ENCODE peak calls at places on chromosomes 4 and X, in ten cellular contexts. One of them, this sample, is unnamed.

GRCh38 chrX:50617183-50617582 is 146.6 kb upstream of the DGKK start:
- DNase-seq in endothelial cell: no peak
- DNase-seq in type B pancreatic cell: no peak
- DNase-seq in stomach: no peak
- DNase-seq in thoracic aorta: no peak
- DNase-seq in lower lobe of right lung: no peak
- DNase-seq in osteocyte: no peak
- DNase-seq in body of pancreas: no peak
- DNase-seq in vagina: no peak
- DNase-seq in astrocyte of the spinal cord: no peak
- DNase-seq in this sample: no peak

GRCh38 chr4:37438880-37439279 is 194.3 kb downstream of the NWD2 start:
- DNase-seq in stomach: no peak
- DNase-seq in vagina: no peak
- DNase-seq in thoracic aorta: no peak
- DNase-seq in body of pancreas: no peak
- DNase-seq in endothelial cell: no peak
- DNase-seq in type B pancreatic cell: no peak
- DNase-seq in astrocyte of the spinal cord: no peak
- DNase-seq in lower lobe of right lung: no peak
- DNase-seq in osteocyte: no peak
- DNase-seq in this sample: no peak

GRCh38 chr4:36255575-36255974 is 11.3 kb upstream of the ARAP2 start:
- DNase-seq in type B pancreatic cell: no peak
- DNase-seq in vagina: no peak
- DNase-seq in thoracic aorta: no peak
- DNase-seq in lower lobe of right lung: no peak
- DNase-seq in stomach: no peak
- DNase-seq in endothelial cell: no peak
- DNase-seq in body of pancreas: peak
- DNase-seq in astrocyte of the spinal cord: no peak
- DNase-seq in osteocyte: no peak
- DNase-seq in this sample: peak

GRCh38 chr4:86441175-86441960 is 81.5 kb upstream of the MAPK10 start:
- DNase-seq in lower lobe of right lung: no peak
- DNase-seq in type B pancreatic cell: no peak
- DNase-seq in vagina: no peak
- DNase-seq in osteocyte: no peak
- DNase-seq in endothelial cell: no peak
- DNase-seq in astrocyte of the spinal cord: no peak
- DNase-seq in body of pancreas: no peak
- DNase-seq in stomach: no peak
- DNase-seq in thoracic aorta: no peak
- DNase-seq in this sample: no peak

GRCh38 chr4:84583871-84584373 is 995 bp downstream of the CDS1 start:
- DNase-seq in endothelial cell: no peak
- DNase-seq in body of pancreas: no peak
- DNase-seq in stomach: no peak
- DNase-seq in type B pancreatic cell: no peak
- DNase-seq in astrocyte of the spinal cord: no peak
- DNase-seq in thoracic aorta: no peak
- DNase-seq in lower lobe of right lung: no peak
- DNase-seq in vagina: no peak
- DNase-seq in osteocyte: no peak
- DNase-seq in this sample: no peak

GRCh38 chr4:145815027-145815612 is 123.5 kb downstream of the ZNF827 start:
- DNase-seq in lower lobe of right lung: no peak
- DNase-seq in thoracic aorta: no peak
- DNase-seq in body of pancreas: no peak
- DNase-seq in type B pancreatic cell: no peak
- DNase-seq in endothelial cell: no peak
- DNase-seq in osteocyte: no peak
- DNase-seq in vagina: no peak
- DNase-seq in stomach: no peak
- DNase-seq in astrocyte of the spinal cord: no peak
- DNase-seq in this sample: no peak

GRCh38 chr4:127732623-127733199 is 2.5 kb downstream of the SLC25A31 start:
- DNase-seq in astrocyte of the spinal cord: peak
- DNase-seq in vagina: no peak
- DNase-seq in endothelial cell: no peak
- DNase-seq in type B pancreatic cell: no peak
- DNase-seq in lower lobe of right lung: no peak
- DNase-seq in thoracic aorta: no peak
- DNase-seq in body of pancreas: no peak
- DNase-seq in osteocyte: no peak
- DNase-seq in stomach: no peak
- DNase-seq in this sample: no peak

GRCh38 chr4:56698329-56698728 is 17.2 kb upstream of the HOPX start:
- DNase-seq in vagina: no peak
- DNase-seq in body of pancreas: no peak
- DNase-seq in endothelial cell: no peak
- DNase-seq in type B pancreatic cell: no peak
- DNase-seq in stomach: no peak
- DNase-seq in thoracic aorta: no peak
- DNase-seq in osteocyte: no peak
- DNase-seq in astrocyte of the spinal cord: peak
- DNase-seq in lower lobe of right lung: peak
- DNase-seq in this sample: no peak

GRCh38 chrX:44290718-44291117 is 52.8 kb downstream of the EFHC2 start:
- DNase-seq in body of pancreas: no peak
- DNase-seq in stomach: no peak
- DNase-seq in endothelial cell: no peak
- DNase-seq in thoracic aorta: no peak
- DNase-seq in osteocyte: no peak
- DNase-seq in astrocyte of the spinal cord: no peak
- DNase-seq in vagina: no peak
- DNase-seq in lower lobe of right lung: no peak
- DNase-seq in type B pancreatic cell: no peak
- DNase-seq in this sample: no peak

DNA sequence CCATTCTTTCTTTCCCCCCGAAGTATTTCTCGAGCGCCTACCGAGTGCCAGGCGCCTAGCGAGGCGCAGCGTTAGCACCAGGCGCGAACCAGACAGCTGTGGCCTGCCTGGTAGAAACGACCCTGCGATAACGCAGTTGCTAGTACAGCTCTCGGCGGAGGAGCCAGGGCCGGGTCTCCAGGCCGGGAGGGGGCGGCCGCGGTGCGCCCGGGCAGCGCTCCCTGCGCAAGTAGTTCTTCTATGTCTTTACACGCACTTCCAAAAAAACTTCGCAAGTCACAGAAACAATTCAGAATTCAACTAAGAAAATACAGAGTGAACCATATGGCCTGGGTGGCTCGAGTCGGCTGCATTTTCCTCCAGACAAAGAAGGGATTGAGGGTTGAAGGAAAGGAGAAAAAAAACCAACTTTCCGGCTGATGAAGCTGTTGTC is 7.0 kb upstream of the NEUROG2 start:
- DNase-seq in vagina: no peak
- DNase-seq in endothelial cell: peak
- DNase-seq in lower lobe of right lung: no peak
- DNase-seq in thoracic aorta: no peak
- DNase-seq in body of pancreas: peak
- DNase-seq in astrocyte of the spinal cord: peak
- DNase-seq in stomach: no peak
- DNase-seq in type B pancreatic cell: no peak
- DNase-seq in osteocyte: no peak
- DNase-seq in this sample: no peak
- TF ChIP-seq CTCF in vagina: no peak
- TF ChIP-seq CTCF in endothelial cell: no peak
- TF ChIP-seq CTCF in lower lobe of right lung: no peak
- TF ChIP-seq CTCF in thoracic aorta: no peak
- TF ChIP-seq CTCF in body of pancreas: peak
- TF ChIP-seq CTCF in astrocyte of the spinal cord: peak
- TF ChIP-seq CTCF in stomach: no peak
- TF ChIP-seq CTCF in type B pancreatic cell: peak
- TF ChIP-seq CTCF in osteocyte: peak
- TF ChIP-seq CTCF in this sample: no peak

DNA sequence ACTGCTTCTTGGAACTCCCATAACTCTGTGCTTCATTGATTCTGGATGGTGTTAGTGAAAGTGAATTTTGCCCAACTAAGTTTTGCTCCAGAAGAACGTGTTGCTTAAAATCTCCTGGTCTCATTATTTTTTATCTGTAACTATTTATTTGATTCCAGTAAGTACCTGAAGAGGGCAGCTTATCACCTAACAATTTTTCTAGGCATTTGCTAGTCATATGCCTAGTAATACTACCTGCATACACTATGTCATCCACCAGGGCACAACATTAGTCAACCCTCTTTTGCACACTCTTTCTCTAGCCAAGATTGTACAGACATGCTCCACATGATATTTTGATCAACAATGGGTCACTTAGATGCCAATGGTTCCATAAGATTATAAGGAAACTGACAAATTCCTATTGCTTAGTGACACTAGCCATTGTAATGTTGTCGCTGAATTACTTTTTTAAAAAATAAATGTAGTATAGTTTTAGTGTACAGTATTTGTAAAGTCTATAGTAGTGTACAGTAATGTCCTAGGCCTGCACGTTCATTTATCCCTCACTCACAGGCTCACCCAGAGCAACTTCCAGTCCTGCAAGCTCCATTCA is 499.9 kb upstream of the AADAT start:
- DNase-seq in vagina: no peak
- DNase-seq in stomach: no peak
- DNase-seq in astrocyte of the spinal cord: peak
- DNase-seq in lower lobe of right lung: no peak
- DNase-seq in type B pancreatic cell: no peak
- DNase-seq in thoracic aorta: no peak
- DNase-seq in endothelial cell: no peak
- DNase-seq in osteocyte: no peak
- DNase-seq in body of pancreas: no peak
- DNase-seq in this sample: no peak
- TF ChIP-seq CTCF in vagina: no peak
- TF ChIP-seq CTCF in stomach: no peak
- TF ChIP-seq CTCF in astrocyte of the spinal cord: peak
- TF ChIP-seq CTCF in lower lobe of right lung: no peak
- TF ChIP-seq CTCF in type B pancreatic cell: peak
- TF ChIP-seq CTCF in thoracic aorta: peak
- TF ChIP-seq CTCF in endothelial cell: peak
- TF ChIP-seq CTCF in osteocyte: peak
- TF ChIP-seq CTCF in body of pancreas: peak
- TF ChIP-seq CTCF in this sample: no peak

GRCh38 chrX:16431266-16431665 is 218.7 kb upstream of the S100G start:
- DNase-seq in body of pancreas: no peak
- DNase-seq in osteocyte: no peak
- DNase-seq in type B pancreatic cell: no peak
- DNase-seq in vagina: no peak
- DNase-seq in thoracic aorta: no peak
- DNase-seq in astrocyte of the spinal cord: no peak
- DNase-seq in endothelial cell: no peak
- DNase-seq in stomach: no peak
- DNase-seq in lower lobe of right lung: no peak
- DNase-seq in this sample: no peak

GRCh38 chrX:16435399-16435986 is 214.5 kb upstream of the S100G start:
- DNase-seq in endothelial cell: no peak
- DNase-seq in lower lobe of right lung: no peak
- DNase-seq in body of pancreas: no peak
- DNase-seq in thoracic aorta: no peak
- DNase-seq in vagina: no peak
- DNase-seq in type B pancreatic cell: no peak
- DNase-seq in stomach: no peak
- DNase-seq in astrocyte of the spinal cord: no peak
- DNase-seq in osteocyte: no peak
- DNase-seq in this sample: no peak

GRCh38 chrX:16433021-16433420 is 216.9 kb upstream of the S100G start:
- DNase-seq in osteocyte: no peak
- DNase-seq in thoracic aorta: no peak
- DNase-seq in vagina: no peak
- DNase-seq in endothelial cell: no peak
- DNase-seq in astrocyte of the spinal cord: no peak
- DNase-seq in lower lobe of right lung: no peak
- DNase-seq in stomach: no peak
- DNase-seq in body of pancreas: no peak
- DNase-seq in type B pancreatic cell: no peak
- DNase-seq in this sample: no peak

DNA sequence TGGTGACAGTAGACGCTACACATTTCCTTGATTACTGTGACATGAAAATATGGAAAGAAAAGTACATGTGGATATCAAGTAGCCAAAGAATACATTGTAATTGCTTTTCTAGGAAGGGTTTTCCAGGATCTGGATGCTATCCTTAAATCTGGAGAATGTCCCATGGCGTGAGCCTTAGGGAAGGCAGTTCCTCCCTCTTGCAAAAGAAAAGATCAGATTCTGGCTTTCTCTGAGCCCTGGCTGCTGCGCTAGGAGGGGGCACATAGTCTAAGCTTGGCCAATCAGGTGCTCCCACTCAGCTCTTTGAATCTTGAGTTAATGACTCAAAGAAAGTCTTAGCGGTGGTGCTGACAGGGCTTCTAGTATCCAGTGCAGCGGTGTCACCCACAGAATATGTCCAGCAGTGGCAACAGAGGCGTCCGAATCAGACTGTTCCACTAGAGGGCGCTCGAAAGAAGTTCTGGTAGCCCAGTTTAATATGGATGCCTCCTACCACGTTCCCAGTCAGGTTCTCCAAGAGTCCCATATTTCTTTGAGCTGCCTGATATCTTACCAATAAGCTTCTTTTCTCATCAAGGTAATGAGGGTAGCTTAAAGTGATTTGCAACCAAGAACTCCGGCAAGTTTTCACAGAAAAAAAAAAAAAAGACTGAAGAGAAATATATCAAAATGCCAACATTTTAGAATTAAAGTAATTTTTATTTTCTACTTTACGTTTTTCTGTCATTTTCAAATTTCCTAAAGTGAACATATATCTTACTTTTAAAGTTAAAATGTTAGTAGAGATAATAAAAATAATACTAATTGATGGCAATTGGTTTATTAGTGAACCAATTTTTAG is 213.4 kb upstream of the S100G start:
- DNase-seq in osteocyte: peak
- DNase-seq in stomach: peak
- DNase-seq in thoracic aorta: peak
- DNase-seq in endothelial cell: peak
- DNase-seq in astrocyte of the spinal cord: peak
- DNase-seq in body of pancreas: peak
- DNase-seq in type B pancreatic cell: no peak
- DNase-seq in lower lobe of right lung: peak
- DNase-seq in vagina: no peak
- DNase-seq in this sample: no peak
- TF ChIP-seq CTCF in osteocyte: peak
- TF ChIP-seq CTCF in stomach: peak
- TF ChIP-seq CTCF in thoracic aorta: peak
- TF ChIP-seq CTCF in endothelial cell: peak
- TF ChIP-seq CTCF in astrocyte of the spinal cord: peak
- TF ChIP-seq CTCF in body of pancreas: peak
- TF ChIP-seq CTCF in type B pancreatic cell: peak
- TF ChIP-seq CTCF in lower lobe of right lung: peak
- TF ChIP-seq CTCF in vagina: peak
- TF ChIP-seq CTCF in this sample: peak

DNA sequence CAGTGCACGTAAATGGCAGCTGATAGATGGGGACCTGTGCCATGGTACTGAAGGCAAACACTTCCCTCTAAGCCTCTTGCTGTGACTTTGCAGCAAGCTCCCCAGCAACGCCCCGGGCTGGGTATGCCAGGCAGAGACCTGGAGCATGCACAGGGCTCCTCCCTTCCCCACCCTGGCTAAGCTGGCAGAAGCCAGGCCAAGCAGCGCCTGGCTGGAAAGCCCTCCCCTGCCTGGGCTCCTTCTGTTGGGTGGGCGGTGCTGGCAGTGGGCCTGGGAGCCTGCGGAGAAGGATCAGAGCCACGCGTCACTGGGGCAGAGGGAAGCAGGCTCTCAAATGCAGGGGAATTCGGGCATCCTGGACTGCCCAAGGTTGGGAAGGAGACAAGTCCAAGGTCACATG is 3.6 kb downstream of the ATP2B3 start:
- DNase-seq in body of pancreas: no peak
- DNase-seq in vagina: no peak
- DNase-seq in osteocyte: no peak
- DNase-seq in endothelial cell: no peak
- DNase-seq in lower lobe of right lung: no peak
- DNase-seq in stomach: peak
- DNase-seq in astrocyte of the spinal cord: no peak
- DNase-seq in type B pancreatic cell: no peak
- DNase-seq in thoracic aorta: no peak
- DNase-seq in this sample: no peak
- TF ChIP-seq CTCF in body of pancreas: no peak
- TF ChIP-seq CTCF in vagina: no peak
- TF ChIP-seq CTCF in osteocyte: no peak
- TF ChIP-seq CTCF in endothelial cell: no peak
- TF ChIP-seq CTCF in lower lobe of right lung: no peak
- TF ChIP-seq CTCF in stomach: no peak
- TF ChIP-seq CTCF in astrocyte of the spinal cord: no peak
- TF ChIP-seq CTCF in type B pancreatic cell: no peak
- TF ChIP-seq CTCF in thoracic aorta: no peak
- TF ChIP-seq CTCF in this sample: no peak

This sample was measured in natural killer cell.